ENCODE peak calls at places on chromosomes 1 and 21, in seven cellular contexts. V is mesendoderm, T is H9, A is neuronal stem cell, N is IMR-90, Y is trophoblast cell, D is H1. K is an unnamed sample.

GRCh38 chr1:24151175-24151533 is 8.2 kb upstream of the IL22RA1 start:
- DNase-seq in A (peak), D (peak), T (peak), N (no peak), Y (no peak), V (peak), K (no peak)

GRCh38 chr1:154970631-154971340 is at the start of gene SHC1:
- DNase-seq in D (peak), V (peak), Y (peak), A (peak), N (peak), T (peak), K (peak)

GRCh38 chr1:228867093-228867950 is 132.0 kb downstream of the RHOU start:
- DNase-seq in Y (no peak), V (no peak), A (no peak), T (peak), N (peak), D (no peak), K (peak)

GRCh38 chr1:23798662-23799142 is 1.9 kb downstream of the GALE start:
- DNase-seq in A (no peak), Y (no peak), N (no peak), V (peak), D (no peak), T (no peak), K (no peak)

GRCh38 chr21:34345892-34346291 is 17.9 kb upstream of the KCNE2 start:
- DNase-seq in N (peak), Y (no peak), V (no peak), A (no peak), D (no peak), T (no peak), K (peak)

GRCh38 chr1:2104621-2105427 is 54.6 kb downstream of the PRKCZ start:
- DNase-seq in N (peak), Y (peak), V (peak), A (no peak), D (no peak), T (peak), K (no peak)

GRCh38 chr1:225543350-225543749 is 109.6 kb downstream of the ENAH start:
- DNase-seq in A (no peak), N (no peak), Y (no peak), D (no peak), T (no peak), V (no peak), K (no peak)

GRCh38 chr1:231879296-231879695 is 252.7 kb downstream of the DISC1 start:
- DNase-seq in N (no peak), V (no peak), A (no peak), Y (no peak), T (no peak), D (no peak), K (no peak)

GRCh38 chr21:23401278-23401677 is 2206.0 kb downstream of the MRPL39 start:
- DNase-seq in D (no peak), V (peak), N (no peak), A (no peak), Y (no peak), T (no peak), K (no peak)

GRCh38 chr1:216812966-216813365 is 89.7 kb upstream of the ESRRG start:
- DNase-seq in A (no peak), Y (no peak), V (no peak), D (no peak), N (peak), T (no peak), K (peak)
- H3K23ac ChIP-seq in A (no peak), Y (no peak), V (no peak), D (no peak), N (no peak), T (no peak), K (no peak)

DNA sequence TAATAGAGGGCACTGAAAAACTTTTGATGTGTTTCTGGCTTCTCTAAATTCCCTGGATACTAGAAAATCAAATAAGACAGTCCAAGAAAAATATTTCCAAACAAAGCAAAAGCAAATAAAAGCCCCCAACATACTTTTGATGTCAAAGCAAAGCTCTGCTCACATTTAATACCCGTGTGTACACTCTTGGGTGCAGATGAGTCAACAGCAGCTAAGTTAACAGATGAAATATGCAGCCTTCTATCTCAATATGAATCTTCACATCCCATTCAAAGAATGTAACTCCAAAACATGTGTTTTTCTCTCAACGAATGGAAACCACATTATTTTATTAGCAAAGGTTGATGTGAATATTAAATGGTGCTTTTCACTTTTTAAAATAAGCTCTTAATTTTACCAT is 230.4 kb downstream of the CENPF start:
- DNase-seq in V (no peak), N (peak), T (no peak), D (no peak), Y (no peak), A (no peak), K (peak)
- H3K9ac ChIP-seq in V (no peak), N (no peak), T (no peak), D (no peak), Y (no peak), A (no peak), K (peak)

GRCh38 chr1:246394121-246394520 is 113.0 kb downstream of the SMYD3 start:
- DNase-seq in T (no peak), V (no peak), N (peak), Y (no peak), D (no peak), A (no peak), K (peak)
- H3K23ac ChIP-seq in T (no peak), V (no peak), N (no peak), Y (no peak), D (no peak), A (no peak), K (no peak)

GRCh38 chr1:12741946-12742345 is 4.1 kb upstream of the CFAP107 start:
- DNase-seq in A (no peak), V (no peak), D (no peak), T (no peak), N (no peak), Y (no peak), K (no peak)

GRCh38 chr1:12748778-12749355 is 2.9 kb downstream of the CFAP107 start:
- DNase-seq in N (no peak), T (no peak), D (no peak), A (no peak), Y (no peak), V (no peak), K (no peak)

GRCh38 chr1:12745992-12746323 is at the start of gene CFAP107:
- DNase-seq in V (peak), D (no peak), T (no peak), Y (no peak), N (no peak), A (no peak), K (no peak)

GRCh38 chr1:12739613-12740012 is 6.4 kb upstream of the CFAP107 start:
- DNase-seq in D (no peak), Y (no peak), N (no peak), T (no peak), V (no peak), A (no peak), K (no peak)

DNA sequence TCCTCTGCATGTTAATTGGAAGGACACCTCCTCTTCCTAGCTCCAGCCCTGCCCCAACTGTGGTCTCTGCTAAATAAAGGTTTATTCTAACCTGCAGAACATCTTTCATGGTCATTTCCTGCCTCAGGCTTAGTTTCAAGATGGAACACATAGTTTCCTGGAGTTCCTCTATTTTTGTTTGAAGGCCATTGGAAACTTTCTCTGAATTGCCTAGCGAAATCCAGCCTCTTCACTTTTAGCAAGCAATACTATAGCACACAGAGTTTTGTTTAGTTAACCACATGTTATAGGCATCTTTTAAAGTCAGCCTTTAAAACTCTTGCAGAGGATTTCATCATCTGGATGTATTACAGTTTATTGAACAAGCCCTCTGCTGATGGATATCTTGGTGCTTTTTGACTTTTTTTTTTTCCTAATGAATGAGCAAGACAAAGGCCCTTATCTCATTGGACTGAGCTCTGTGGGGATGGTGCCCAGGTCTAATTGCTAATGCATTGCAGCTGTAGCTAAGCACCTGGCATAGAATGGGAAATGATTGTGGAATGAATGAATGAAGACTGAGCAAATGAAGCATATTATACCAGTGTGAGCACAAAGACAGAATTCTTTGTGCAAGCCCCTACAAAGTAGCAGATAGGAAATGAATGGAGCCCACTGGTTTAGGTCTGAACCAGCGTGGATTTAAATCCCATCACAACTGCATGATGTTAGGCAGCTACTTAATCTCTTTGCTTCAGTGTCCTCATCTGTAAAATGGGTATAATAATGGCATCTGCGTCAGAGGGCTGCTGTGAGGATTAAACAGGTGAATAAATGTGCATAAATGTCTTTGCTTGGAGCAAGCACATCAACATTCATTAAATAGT is 641 bp upstream of the CFAP107 start:
- DNase-seq in V (no peak), Y (no peak), N (no peak), T (no peak), A (no peak), D (no peak), K (no peak)
- H3K9ac ChIP-seq in V (no peak), Y (no peak), N (no peak), T (no peak), A (no peak), D (no peak), K (no peak)

DNA sequence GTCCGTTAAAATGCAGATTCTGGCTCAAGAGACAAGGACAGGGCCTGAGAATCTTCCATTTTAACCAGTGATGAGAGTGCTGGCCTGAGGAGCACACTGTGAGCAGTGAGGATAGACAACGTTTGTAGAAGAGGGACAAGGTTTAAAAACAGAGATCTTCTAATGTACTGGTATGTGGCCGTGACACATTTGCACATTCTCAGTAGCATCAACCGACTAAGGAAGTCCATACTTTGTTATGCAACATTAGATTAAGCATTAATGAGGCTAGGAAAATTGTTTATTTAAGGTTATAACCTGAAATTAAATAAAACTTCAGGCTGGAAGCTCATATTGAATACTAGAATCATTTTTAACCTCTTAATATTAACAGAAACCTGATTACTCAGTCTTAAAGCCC is 98.9 kb downstream of the SLC45A1 start:
- DNase-seq in V (no peak), N (no peak), Y (no peak), T (no peak), D (no peak), A (no peak), K (no peak)
- H3K23ac ChIP-seq in V (no peak), N (no peak), Y (no peak), T (no peak), D (no peak), A (no peak), K (no peak)

GRCh38 chr1:28328228-28328648 is 602 bp upstream of the MED18 start:
- DNase-seq in A (no peak), V (no peak), Y (no peak), N (no peak), T (no peak), D (no peak), K (no peak)
- H3K9ac ChIP-seq in A (no peak), V (no peak), Y (no peak), N (no peak), T (no peak), D (no peak), K (peak)

GRCh38 chr1:110309139-110309538 is 30.0 kb upstream of the RBM15 start:
- DNase-seq in D (no peak), T (no peak), N (peak), A (no peak), Y (no peak), V (no peak), K (peak)

GRCh38 chr1:110308247-110308646 is 30.9 kb upstream of the RBM15 start:
- DNase-seq in A (no peak), D (no peak), T (no peak), N (peak), Y (no peak), V (no peak), K (peak)

GRCh38 chr1:110302836-110303235 is 36.3 kb upstream of the RBM15 start:
- DNase-seq in N (no peak), Y (no peak), V (no peak), D (no peak), T (no peak), A (no peak), K (no peak)

GRCh38 chr1:110307239-110307974 is 31.8 kb upstream of the RBM15 start:
- DNase-seq in T (no peak), N (no peak), Y (no peak), A (no peak), D (no peak), V (no peak), K (no peak)

GRCh38 chr1:110305875-110306420 is 33.2 kb upstream of the RBM15 start:
- DNase-seq in A (no peak), V (no peak), T (no peak), N (no peak), Y (no peak), D (no peak), K (no peak)
- H3K23ac ChIP-seq in A (no peak), V (no peak), T (no peak), N (no peak), Y (no peak), D (no peak), K (no peak)

DNA sequence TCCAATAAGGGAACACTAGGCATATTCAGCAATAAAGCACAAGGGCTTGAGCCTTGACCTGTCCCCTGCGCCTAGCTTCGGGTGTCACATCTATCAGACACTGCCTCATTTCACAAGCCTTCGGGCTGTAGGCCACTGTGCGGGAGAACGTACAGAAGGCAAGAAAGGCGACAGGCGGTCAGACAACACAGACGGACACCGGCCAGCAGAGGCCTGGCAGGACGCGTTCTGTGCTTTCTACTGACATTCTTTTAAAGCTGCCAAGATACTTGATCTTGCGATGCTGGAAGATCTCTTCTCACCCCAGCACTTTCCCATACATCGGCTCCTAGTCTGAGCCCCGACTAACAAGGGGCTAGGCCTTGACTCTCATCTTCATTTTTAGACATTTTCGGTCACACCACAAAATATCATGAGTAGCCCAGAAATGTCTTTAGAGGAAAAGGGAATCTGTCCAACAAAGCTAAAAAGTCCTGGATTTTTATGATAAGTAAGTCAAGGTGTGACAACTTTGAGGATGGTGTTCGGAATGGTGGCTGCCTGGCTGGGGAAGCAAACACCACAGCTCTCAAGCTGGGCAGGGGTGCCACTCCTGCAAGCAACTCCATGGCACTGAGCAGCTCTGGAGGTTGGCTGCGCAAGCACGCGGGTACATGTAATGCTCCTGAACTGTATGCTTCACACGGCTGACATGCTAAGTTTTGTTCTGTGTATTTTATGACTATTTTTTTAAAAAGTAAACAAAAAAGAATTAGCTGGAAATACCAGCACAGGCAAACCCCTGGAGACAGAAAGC is 18.7 kb downstream of the RIPK4 start:
- DNase-seq in N (no peak), D (no peak), Y (no peak), A (no peak), V (no peak), T (no peak), K (no peak)
- H3K9ac ChIP-seq in N (no peak), D (no peak), Y (no peak), A (no peak), V (no peak), T (no peak), K (no peak)